ENCODE peak calls at places on chromosomes 16 and 17, in five cellular contexts. J is mammary epithelial cell, W is Peyer's patch, R is fibroblast of lung, T is colonic mucosa. K is an unnamed sample. For H3K4me1 and H3K9me3, the result is how much of the 10 kb centered on the place peaks cover.

GRCh38 chr17:38685485-38685884 is 10.7 kb upstream of the EPOP start:
- DNase-seq in J (no peak), W (peak), R (no peak), T (no peak), K (no peak)

GRCh38 chr16:74480150-74481029 is 59.1 kb upstream of the CLEC18B start:
- DNase-seq in J (peak), W (peak), R (peak), T (peak), K (peak)

GRCh38 chr16:24289301-24289700 is 33.2 kb downstream of the CACNG3 start:
- DNase-seq in J (no peak), W (no peak), R (no peak), T (no peak), K (no peak)

GRCh38 chr17:47820023-47820789 is 1.4 kb downstream of the OSBPL7 start:
- DNase-seq in J (no peak), W (peak), R (no peak), T (peak), K (no peak)

GRCh38 chr17:40090234-40091111 is 9.9 kb downstream of the NR1D1 start:
- DNase-seq in J (no peak), W (no peak), R (no peak), T (no peak), K (no peak)

GRCh38 chr17:71828182-71828596 is 292.6 kb upstream of the SOX9 start:
- DNase-seq in J (peak), W (no peak), R (peak), T (no peak), K (no peak)

GRCh38 chr17:29444589-29444988 is 54.4 kb downstream of the TAOK1 start:
- DNase-seq in J (peak), W (no peak), R (peak), T (no peak), K (no peak)

GRCh38 chr16:80852261-80852872 is 48.0 kb upstream of the CDYL2 start:
- DNase-seq in J (peak), W (peak), R (peak), T (peak), K (no peak)

GRCh38 chr17:63425478-63425877 is 20.6 kb downstream of the CYB561 start:
- DNase-seq in J (peak), W (peak), R (peak), T (peak), K (peak)

GRCh38 chr17:40561871-40562611 is 3.2 kb downstream of the CCR7 start:
- DNase-seq in J (no peak), W (no peak), R (no peak), T (no peak), K (no peak)

GRCh38 chr16:69286941-69287713 is 24.0 kb upstream of the VPS4A start:
- DNase-seq in J (peak), W (peak), R (peak), T (peak), K (peak)
- TF ChIP-seq CTCF in J (peak), W (peak), R (peak), T (peak), K (peak)

DNA sequence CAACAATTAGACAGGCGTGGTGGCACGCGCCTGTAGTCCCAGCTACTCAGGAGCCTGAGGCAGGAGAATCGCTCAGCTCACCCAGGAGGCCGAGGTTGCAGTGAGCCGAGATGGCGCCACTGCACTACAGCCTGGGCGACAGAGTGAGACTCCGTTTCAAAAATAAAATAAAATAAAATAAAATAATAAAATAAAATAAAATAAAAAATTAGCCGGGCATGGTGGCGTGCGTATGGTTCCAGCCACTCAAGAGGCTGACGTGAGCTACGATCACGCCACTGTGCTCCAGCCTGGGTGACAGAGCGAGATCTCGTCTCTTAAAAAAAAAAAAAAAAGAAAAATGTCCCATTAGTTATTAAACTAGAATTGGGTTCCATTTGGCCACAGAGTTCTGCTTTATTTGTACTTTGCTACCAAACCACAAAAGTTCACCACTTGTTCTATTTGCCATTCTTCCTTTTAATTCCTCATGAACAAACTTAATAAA is 1.2 kb downstream of the CYTH1 start:
- DNase-seq in J (no peak), W (peak), R (no peak), T (no peak), K (no peak)
- H3K4me1 ChIP-seq in J (under half), W (under half), R (under half), T (under half), K (under half)

DNA sequence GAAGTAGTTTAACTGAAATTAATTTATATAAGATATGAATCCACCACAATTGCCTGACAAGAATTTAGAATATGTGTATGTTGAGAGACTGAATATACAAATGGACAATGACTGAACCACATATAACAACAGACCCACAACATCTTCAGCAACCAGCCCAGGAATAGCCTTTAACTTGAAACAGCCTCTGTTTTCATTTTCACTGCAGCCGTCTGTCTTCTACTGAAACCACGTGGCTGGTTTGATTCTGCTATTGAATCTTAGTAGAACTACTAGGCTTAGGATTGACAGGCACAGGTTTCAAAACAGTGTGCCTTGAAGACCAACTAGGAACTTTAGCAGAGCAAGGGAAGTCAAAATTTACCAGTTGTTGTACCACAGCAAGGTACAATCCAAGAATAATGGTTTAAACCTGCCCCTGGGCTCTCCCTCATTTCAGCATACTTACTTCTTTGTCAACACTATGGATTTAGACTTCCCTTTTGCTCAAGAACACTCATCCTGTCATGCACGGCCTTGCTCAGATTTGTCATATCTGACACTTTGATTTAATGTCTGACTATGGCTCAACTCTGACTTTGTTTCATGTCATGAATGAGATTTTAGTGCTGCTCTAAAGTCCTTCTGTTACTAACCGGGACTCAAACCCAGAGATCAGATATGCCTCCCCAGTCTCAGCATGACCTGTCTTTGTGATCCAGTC is 355.0 kb downstream of the KIF2B start:
- DNase-seq in J (peak), W (no peak), R (no peak), T (no peak), K (no peak)
- H3K9me3 ChIP-seq in J (under half), W (under half), R (under half), T (under half), K (under half)

DNA sequence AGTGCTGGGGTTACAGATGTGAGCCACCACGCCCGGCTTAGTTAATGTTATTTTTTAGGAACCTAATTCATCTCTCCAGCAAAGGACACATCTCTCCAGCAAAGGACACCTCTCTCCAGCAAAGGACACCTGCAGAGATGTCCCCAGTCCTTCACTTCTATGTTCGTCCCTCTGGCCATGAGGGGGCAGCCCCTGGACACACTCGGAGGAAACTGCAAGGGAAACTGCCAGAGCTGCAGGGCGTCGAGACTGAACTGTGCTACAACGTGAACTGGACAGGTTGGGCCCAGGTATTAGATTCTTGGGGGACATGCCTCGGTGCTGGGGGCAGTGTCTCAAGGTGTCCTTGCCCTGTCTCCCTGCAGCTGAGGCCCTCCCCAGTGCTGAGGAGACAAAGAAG is 4.7 kb downstream of the PFAS start:
- DNase-seq in J (no peak), W (no peak), R (peak), T (peak), K (no peak)
- TF ChIP-seq CTCF in J (no peak), W (no peak), R (peak), T (peak), K (peak)

DNA sequence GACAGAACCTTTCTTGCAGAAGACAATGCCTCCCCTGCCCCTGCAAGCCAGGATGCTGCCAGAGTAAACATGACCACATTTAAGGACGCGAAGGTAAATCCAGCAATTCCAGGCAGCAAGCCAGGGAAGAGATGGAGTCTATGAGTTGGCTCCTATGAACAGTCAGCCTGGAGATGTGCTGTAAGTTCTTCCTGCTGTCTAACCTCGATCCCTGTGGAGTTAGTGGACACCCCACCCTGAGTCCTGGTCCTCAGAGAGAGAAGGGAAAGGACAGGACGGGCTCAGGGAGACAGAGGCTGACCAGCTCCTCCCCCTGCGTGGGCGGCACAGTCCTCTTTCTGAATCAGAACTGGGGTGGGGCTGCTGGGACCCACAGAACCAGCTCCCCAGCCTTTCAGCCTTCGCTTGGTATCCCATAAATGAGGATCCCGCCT is 24.9 kb downstream of the CDC42EP4 start:
- DNase-seq in J (peak), W (no peak), R (peak), T (no peak), K (no peak)
- H3K4me1 ChIP-seq in J (under half), W (under half), R (under half), T (under half), K (under half)

GRCh38 chr17:51322390-51323029 is 62.2 kb downstream of the UTP18 start:
- DNase-seq in J (peak), W (no peak), R (peak), T (no peak), K (peak)

GRCh38 chr17:51319186-51319585 is 58.8 kb downstream of the UTP18 start:
- DNase-seq in J (no peak), W (no peak), R (no peak), T (no peak), K (no peak)
- H3K9me3 ChIP-seq in J (under half), W (under half), R (under half), T (under half), K (under half)

DNA sequence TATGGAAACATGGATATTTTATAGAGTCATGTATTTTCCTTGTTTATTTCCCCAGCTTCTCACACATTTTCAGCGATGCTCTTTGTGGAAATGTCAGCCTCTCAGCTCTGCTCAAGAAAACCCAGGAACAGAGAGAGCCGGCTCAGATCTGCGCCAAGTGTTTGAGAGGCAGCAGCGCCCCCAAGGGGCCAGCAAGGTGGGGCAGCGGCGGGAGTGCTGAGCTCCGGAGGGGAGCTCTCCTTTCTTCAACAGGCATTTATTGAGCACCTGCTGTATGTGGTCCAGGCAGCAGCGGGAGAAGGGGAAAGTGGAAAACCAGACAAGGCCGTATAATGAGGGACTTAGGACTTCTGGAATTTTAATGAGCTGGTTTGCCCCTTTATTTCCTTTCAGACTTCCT is 421.1 kb upstream of the C16orf82 start:
- DNase-seq in J (no peak), W (no peak), R (no peak), T (no peak), K (peak)
- TF ChIP-seq CTCF in J (no peak), W (no peak), R (no peak), T (no peak), K (peak)